ENCODE peak calls at places on chromosomes 7 and 10, in eight cellular contexts. F is BJ, I is fibroblast of the aortic adventitia, C is HCT116, V is left lung, Y is pancreas, A is hepatocyte, H is cardiac muscle cell. Z is an unnamed sample.

GRCh38 chr10:132798876-132799275 is 12.9 kb upstream of the NKX6-2 start:
- DNase-seq in F (no peak), I (no peak), C (no peak), V (no peak), Y (no peak), A (no peak), H (no peak), Z (no peak)

GRCh38 chr10:49647554-49647953 is 31.9 kb upstream of the C10orf53 start:
- DNase-seq in F (no peak), I (no peak), C (no peak), V (no peak), Y (no peak), A (no peak), H (no peak), Z (no peak)

GRCh38 chr7:33685488-33685887 is 219.9 kb upstream of the BMPER start:
- DNase-seq in F (no peak), I (no peak), C (no peak), V (no peak), Y (no peak), A (no peak), H (no peak), Z (no peak)

GRCh38 chr7:44787041-44787440 is 9.4 kb upstream of the PPIA start:
- DNase-seq in F (no peak), I (no peak), C (no peak), V (no peak), Y (no peak), A (no peak), H (no peak), Z (no peak)

GRCh38 chr7:112370436-112370835 is 79.8 kb upstream of the IFRD1 start:
- DNase-seq in F (no peak), I (no peak), C (no peak), V (no peak), Y (peak), A (no peak), H (peak), Z (no peak)

GRCh38 chr10:22959950-22960349 is 32.1 kb downstream of the ARMC3 start:
- DNase-seq in F (no peak), I (no peak), C (no peak), V (no peak), Y (no peak), A (peak), H (no peak), Z (no peak)

GRCh38 chr7:7321681-7322080 is 139.3 kb downstream of the C1GALT1 start:
- DNase-seq in F (no peak), I (peak), C (no peak), V (no peak), Y (no peak), A (peak), H (no peak), Z (no peak)

GRCh38 chr7:127600885-127601284 is 7.3 kb downstream of the FSCN3 start:
- DNase-seq in F (no peak), I (no peak), C (no peak), V (no peak), Y (no peak), A (no peak), H (no peak), Z (no peak)

GRCh38 chr7:66250711-66251110 is 45.6 kb downstream of the TPST1 start:
- DNase-seq in F (no peak), I (peak), C (no peak), V (no peak), Y (no peak), A (peak), H (peak), Z (peak)

GRCh38 chr10:103605359-103606156 is 112.1 kb downstream of the NEURL1 start:
- DNase-seq in F (no peak), I (peak), C (peak), V (no peak), Y (no peak), A (no peak), H (peak), Z (no peak)

GRCh38 chr10:46079831-46080585 is 33.9 kb upstream of the MSMB start:
- DNase-seq in F (no peak), I (peak), C (no peak), V (no peak), Y (no peak), A (no peak), H (peak), Z (no peak)

GRCh38 chr10:15035385-15036301 is 8.1 kb upstream of the OLAH start:
- DNase-seq in F (no peak), I (peak), C (no peak), V (peak), Y (no peak), A (no peak), H (peak), Z (peak)

GRCh38 chr7:135209225-135209834 is 2.0 kb downstream of the WDR91 start:
- DNase-seq in F (no peak), I (no peak), C (no peak), V (no peak), Y (no peak), A (no peak), H (no peak), Z (no peak)

GRCh38 chr7:149381245-149381644 is 79.6 kb downstream of the ZNF777 start:
- DNase-seq in F (no peak), I (no peak), C (no peak), V (no peak), Y (no peak), A (no peak), H (no peak), Z (no peak)

GRCh38 chr7:131354390-131354789 is 26.7 kb downstream of the MKLN1 start:
- DNase-seq in F (no peak), I (no peak), C (no peak), V (no peak), Y (no peak), A (no peak), H (no peak), Z (no peak)

GRCh38 chr10:3469639-3470020 is 297.0 kb upstream of the PITRM1 start:
- DNase-seq in F (no peak), I (peak), C (no peak), V (no peak), Y (no peak), A (no peak), H (peak), Z (no peak)

DNA sequence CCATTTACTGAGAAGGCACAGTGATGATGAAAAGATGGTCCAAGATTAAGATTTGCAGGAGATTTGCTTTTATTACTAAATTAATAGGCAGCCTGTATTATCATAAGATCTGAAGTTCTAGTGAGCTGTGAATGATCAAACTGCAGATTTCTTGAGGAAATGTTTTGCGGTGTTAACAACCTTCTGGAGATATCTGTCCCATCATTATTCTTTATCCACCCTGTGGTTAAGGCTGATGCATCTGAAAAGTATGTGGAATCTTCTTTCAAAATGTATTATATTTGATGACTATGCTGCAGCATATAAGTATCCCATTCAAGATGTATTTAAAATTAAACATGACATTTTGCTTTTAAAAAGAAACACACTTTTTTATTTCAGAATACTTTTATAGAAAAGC is 150.3 kb downstream of the POLR1F start:
- DNase-seq in F (no peak), I (peak), C (no peak), V (no peak), Y (no peak), A (no peak), H (peak), Z (no peak)
- H3K4me3 ChIP-seq in F (no peak), I (no peak), C (no peak), V (no peak), Y (no peak), A (no peak), H (no peak), Z (no peak)

DNA sequence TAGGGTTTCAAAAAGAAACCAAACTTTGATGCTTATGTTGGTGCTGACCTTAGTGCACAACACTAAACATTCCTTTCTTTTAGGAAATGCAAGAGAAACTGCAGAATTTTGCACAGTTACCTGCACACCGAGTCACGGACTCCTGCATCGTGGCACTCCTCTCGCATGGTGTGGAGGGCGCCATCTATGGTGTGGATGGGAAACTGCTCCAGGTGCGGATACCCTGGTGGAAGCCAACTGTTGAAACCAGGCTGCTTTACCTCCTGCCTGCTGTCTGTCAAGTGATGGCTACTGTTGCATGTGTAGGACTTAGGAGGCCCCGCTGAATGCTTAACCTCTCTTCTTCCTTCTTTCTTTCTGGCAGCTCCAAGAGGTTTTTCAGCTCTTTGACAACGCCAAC is 11.7 kb downstream of the CASP2 start:
- DNase-seq in F (no peak), I (no peak), C (peak), V (no peak), Y (peak), A (peak), H (peak), Z (no peak)
- TF ChIP-seq CTCF in F (peak), I (peak), C (peak), V (peak), Y (peak), A (peak), H (peak), Z (peak)

DNA sequence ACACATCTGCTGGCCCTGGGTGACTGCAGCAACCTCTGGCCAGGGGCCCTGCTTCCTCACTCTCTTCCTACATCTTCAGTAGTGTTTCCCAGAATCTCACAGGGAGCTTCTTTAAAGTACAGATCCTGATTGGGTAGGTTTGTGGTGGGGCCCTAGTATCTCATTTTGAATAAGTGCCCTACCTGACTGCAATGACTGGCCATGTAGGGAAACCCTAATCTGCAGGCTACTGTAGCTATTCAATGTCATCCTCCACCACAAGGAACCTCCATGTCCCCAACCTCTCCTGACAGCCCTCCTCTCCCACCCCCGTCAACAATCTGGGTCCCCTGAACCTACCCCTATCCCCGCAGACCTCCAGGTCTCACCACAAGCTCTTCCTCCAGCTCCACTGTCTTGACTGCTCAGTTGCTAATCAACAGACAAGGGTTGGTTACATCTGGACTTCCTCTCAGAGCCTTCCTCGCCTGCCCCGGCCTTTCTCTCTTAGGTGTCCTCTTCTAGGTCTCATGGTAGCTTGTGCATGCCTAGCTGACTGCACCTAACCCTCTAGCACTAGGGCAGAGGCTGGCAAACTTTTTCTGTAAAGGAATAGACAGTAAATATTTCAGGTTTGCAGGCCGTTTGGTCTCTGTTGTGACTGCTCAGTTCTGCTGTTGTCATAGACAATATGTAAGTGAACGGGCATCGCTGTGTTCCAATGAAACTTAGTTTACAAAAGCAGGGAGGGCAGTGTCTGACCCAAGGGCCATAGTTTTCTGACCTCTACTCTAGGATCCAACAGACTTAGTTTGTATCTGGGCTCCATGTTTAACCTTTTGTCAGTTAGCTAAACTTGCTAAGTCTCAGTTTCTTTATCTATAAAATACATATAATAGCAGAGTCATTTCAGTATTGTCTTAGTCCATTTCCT is 121.1 kb downstream of the AOAH start:
- DNase-seq in F (no peak), I (no peak), C (no peak), V (no peak), Y (no peak), A (no peak), H (no peak), Z (no peak)
- H3K4me3 ChIP-seq in F (no peak), I (no peak), C (no peak), V (no peak), Y (no peak), A (no peak), H (no peak), Z (no peak)

GRCh38 chr10:71036586-71036985 is 148.2 kb upstream of the PCBD1 start:
- DNase-seq in F (no peak), I (no peak), C (no peak), V (no peak), Y (no peak), A (no peak), H (no peak), Z (no peak)
- TF ChIP-seq CTCF in F (no peak), I (no peak), C (no peak), V (no peak), Y (no peak), A (no peak), H (no peak), Z (no peak)

Z was measured in AG04449.